ENCODE peak calls at places on chromosomes 3 and 15, in six cellular contexts. D is left cardiac atrium, S is HS-5, F is progenitor cell of endocrine pancreas, C is amniotic stem cell, R is MG63. A is an unnamed sample.

GRCh38 chr15:71096676-71097075 is 18.6 kb upstream of the THSD4 start:
- DNase-seq in D (no peak), S (no peak), F (no peak), C (no peak), R (no peak), A (no peak)

GRCh38 chr15:99343836-99344551 is 92.7 kb downstream of the LRRC28 start:
- DNase-seq in D (peak), S (no peak), F (no peak), C (no peak), R (peak), A (no peak)

GRCh38 chr3:137988152-137988551 is 21.8 kb upstream of the CLDN18 start:
- DNase-seq in D (no peak), S (no peak), F (no peak), C (no peak), R (no peak), A (no peak)

GRCh38 chr3:12471228-12471627 is 13.1 kb upstream of the TSEN2 start:
- DNase-seq in D (no peak), S (no peak), F (no peak), C (no peak), R (no peak), A (peak)

GRCh38 chr3:26118165-26118564 is 328.3 kb downstream of the OXSM start:
- DNase-seq in D (no peak), S (no peak), F (no peak), C (no peak), R (no peak), A (no peak)

GRCh38 chr3:50170689-50171088 is 15.6 kb downstream of the SEMA3F start:
- DNase-seq in D (peak), S (peak), F (no peak), C (no peak), R (peak), A (no peak)

GRCh38 chr3:129023909-129024308 is 22.8 kb downstream of the EFCC1 start:
- DNase-seq in D (no peak), S (no peak), F (no peak), C (no peak), R (no peak), A (no peak)

GRCh38 chr15:33154366-33155166 is 39.9 kb downstream of the FMN1 start:
- DNase-seq in D (peak), S (peak), F (no peak), C (no peak), R (no peak), A (no peak)

GRCh38 chr3:133441867-133442270 is 42.0 kb downstream of the BFSP2 start:
- DNase-seq in D (no peak), S (no peak), F (no peak), C (no peak), R (no peak), A (no peak)

GRCh38 chr3:157122116-157122515 is 37.8 kb downstream of the CCNL1 start:
- DNase-seq in D (no peak), S (peak), F (no peak), C (no peak), R (no peak), A (no peak)

GRCh38 chr3:45506084-45506483 is 88.5 kb upstream of the LIMD1 start:
- DNase-seq in D (no peak), S (no peak), F (no peak), C (no peak), R (no peak), A (no peak)

GRCh38 chr15:67510597-67511225 is 10.2 kb upstream of the C15orf61 start:
- DNase-seq in D (no peak), S (peak), F (no peak), C (no peak), R (peak), A (no peak)

GRCh38 chr15:29600262-29600661 is 222.0 kb downstream of the TJP1 start:
- DNase-seq in D (no peak), S (no peak), F (no peak), C (no peak), R (no peak), A (no peak)

GRCh38 chr15:62068787-62069170 is 2.0 kb downstream of the C2CD4A start:
- DNase-seq in D (no peak), S (no peak), F (no peak), C (no peak), R (no peak), A (no peak)

GRCh38 chr3:32455609-32456428 is 46.8 kb downstream of the CMTM6 start:
- DNase-seq in D (no peak), S (no peak), F (no peak), C (no peak), R (no peak), A (no peak)

GRCh38 chr3:127162947-127163645 is 29.8 kb upstream of the PRR23E start:
- DNase-seq in D (no peak), S (no peak), F (peak), C (no peak), R (peak), A (no peak)

GRCh38 chr3:149630806-149631205 is 27.0 kb downstream of the WWTR1 start:
- DNase-seq in D (no peak), S (no peak), F (no peak), C (no peak), R (no peak), A (no peak)

GRCh38 chr15:93246266-93247242 is 157.5 kb upstream of the RGMA start:
- DNase-seq in D (no peak), S (no peak), F (no peak), C (no peak), R (no peak), A (no peak)

GRCh38 chr15:37045859-37046318 is 54.5 kb downstream of the MEIS2 start:
- DNase-seq in D (no peak), S (no peak), F (no peak), C (no peak), R (no peak), A (no peak)

GRCh38 chr3:173770796-173771573 is 373.4 kb downstream of the NLGN1 start:
- DNase-seq in D (no peak), S (no peak), F (no peak), C (no peak), R (no peak), A (no peak)

GRCh38 chr3:66494964-66495581 is 5.7 kb downstream of the LRIG1 start:
- DNase-seq in D (no peak), S (no peak), F (no peak), C (no peak), R (no peak), A (no peak)

GRCh38 chr3:16063603-16064002 is 110.9 kb upstream of the GALNT15 start:
- DNase-seq in D (no peak), S (no peak), F (no peak), C (no peak), R (no peak), A (no peak)

GRCh38 chr3:43071313-43071893 is 34.5 kb downstream of the POMGNT2 start:
- DNase-seq in D (no peak), S (no peak), F (no peak), C (no peak), R (no peak), A (no peak)

GRCh38 chr3:156187146-156187769 is 66.9 kb downstream of the KCNAB1 start:
- DNase-seq in D (no peak), S (peak), F (no peak), C (no peak), R (no peak), A (no peak)

GRCh38 chr15:33442449-33442848 is 131.7 kb downstream of the RYR3 start:
- DNase-seq in D (no peak), S (no peak), F (no peak), C (no peak), R (no peak), A (no peak)

GRCh38 chr15:74406992-74407705 is 26.6 kb downstream of the SEMA7A start:
- DNase-seq in D (no peak), S (peak), F (no peak), C (peak), R (peak), A (no peak)

GRCh38 chr3:22582291-22582690 is 620.8 kb upstream of the UBE2E2 start:
- DNase-seq in D (no peak), S (no peak), F (no peak), C (no peak), R (no peak), A (no peak)

GRCh38 chr3:63993653-63994079 is 29.6 kb downstream of the PSMD6 start:
- DNase-seq in D (peak), S (peak), F (peak), C (peak), R (peak), A (peak)

GRCh38 chr15:25410649-25411048 is 28.2 kb downstream of the UBE3A start:
- DNase-seq in D (no peak), S (no peak), F (no peak), C (no peak), R (no peak), A (no peak)

GRCh38 chr3:4306860-4307259 is 3.7 kb downstream of the SETMAR start:
- DNase-seq in D (no peak), S (no peak), F (no peak), C (no peak), R (no peak), A (no peak)

GRCh38 chr3:12773724-12774105 is 14.7 kb upstream of the TMEM40 start:
- DNase-seq in D (no peak), S (no peak), F (no peak), C (no peak), R (no peak), A (no peak)

GRCh38 chr3:71694358-71694999 is 30.7 kb downstream of the EIF4E3 start:
- DNase-seq in D (no peak), S (peak), F (no peak), C (peak), R (peak), A (no peak)

GRCh38 chr3:877001-877400 is 215.8 kb upstream of the CNTN6 start:
- DNase-seq in D (no peak), S (no peak), F (no peak), C (no peak), R (no peak), A (no peak)